ENCODE peak calls at places on chromosome 21, in ten cellular contexts. One of them, this sample, is unnamed.

GRCh38 chr21:15250384-15250783 is 185.6 kb upstream of the NRIP1 start:
- DNase-seq in fibroblast of mammary gland: peak
- DNase-seq in kidney: no peak
- DNase-seq in heart right ventricle: no peak
- DNase-seq in ovary: no peak
- DNase-seq in lung: no peak
- DNase-seq in mesothelial cell of epicardium: no peak
- DNase-seq in lower lobe of right lung: no peak
- DNase-seq in heart left ventricle: no peak
- DNase-seq in fibroblast of lung: peak
- DNase-seq in this sample: no peak

GRCh38 chr21:15826147-15826780 is 96.5 kb downstream of the USP25 start:
- DNase-seq in kidney: no peak
- DNase-seq in lung: no peak
- DNase-seq in mesothelial cell of epicardium: no peak
- DNase-seq in ovary: no peak
- DNase-seq in lower lobe of right lung: no peak
- DNase-seq in heart left ventricle: peak
- DNase-seq in fibroblast of lung: peak
- DNase-seq in fibroblast of mammary gland: peak
- DNase-seq in heart right ventricle: no peak
- DNase-seq in this sample: no peak

GRCh38 chr21:27647401-27647800 is 680.5 kb upstream of the ADAMTS5 start:
- DNase-seq in fibroblast of mammary gland: no peak
- DNase-seq in mesothelial cell of epicardium: no peak
- DNase-seq in kidney: no peak
- DNase-seq in lower lobe of right lung: no peak
- DNase-seq in heart right ventricle: no peak
- DNase-seq in lung: no peak
- DNase-seq in fibroblast of lung: peak
- DNase-seq in heart left ventricle: no peak
- DNase-seq in ovary: no peak
- DNase-seq in this sample: no peak

GRCh38 chr21:14382486-14382834 is 486 bp downstream of the HSPA13 start:
- DNase-seq in fibroblast of lung: peak
- DNase-seq in lung: no peak
- DNase-seq in heart left ventricle: peak
- DNase-seq in mesothelial cell of epicardium: no peak
- DNase-seq in heart right ventricle: no peak
- DNase-seq in kidney: no peak
- DNase-seq in ovary: no peak
- DNase-seq in lower lobe of right lung: no peak
- DNase-seq in fibroblast of mammary gland: peak
- DNase-seq in this sample: no peak

GRCh38 chr21:44972821-44973220 is 33.0 kb downstream of the SLX9 start:
- DNase-seq in heart left ventricle: no peak
- DNase-seq in fibroblast of mammary gland: peak
- DNase-seq in kidney: no peak
- DNase-seq in heart right ventricle: no peak
- DNase-seq in fibroblast of lung: no peak
- DNase-seq in lower lobe of right lung: no peak
- DNase-seq in mesothelial cell of epicardium: no peak
- DNase-seq in ovary: no peak
- DNase-seq in lung: no peak
- DNase-seq in this sample: no peak

GRCh38 chr21:34945288-34945687 is 103.8 kb downstream of the RUNX1 start:
- DNase-seq in heart right ventricle: no peak
- DNase-seq in mesothelial cell of epicardium: no peak
- DNase-seq in fibroblast of lung: no peak
- DNase-seq in kidney: no peak
- DNase-seq in lower lobe of right lung: no peak
- DNase-seq in ovary: no peak
- DNase-seq in fibroblast of mammary gland: no peak
- DNase-seq in heart left ventricle: no peak
- DNase-seq in lung: no peak
- DNase-seq in this sample: no peak

GRCh38 chr21:24204641-24205040 is 1402.6 kb downstream of the MRPL39 start:
- DNase-seq in fibroblast of mammary gland: no peak
- DNase-seq in fibroblast of lung: no peak
- DNase-seq in lung: no peak
- DNase-seq in mesothelial cell of epicardium: no peak
- DNase-seq in lower lobe of right lung: no peak
- DNase-seq in heart right ventricle: no peak
- DNase-seq in heart left ventricle: no peak
- DNase-seq in kidney: no peak
- DNase-seq in ovary: no peak
- DNase-seq in this sample: no peak

GRCh38 chr21:28150021-28150420 is 842.7 kb downstream of the LTN1 start:
- DNase-seq in fibroblast of mammary gland: no peak
- DNase-seq in heart right ventricle: no peak
- DNase-seq in mesothelial cell of epicardium: no peak
- DNase-seq in ovary: no peak
- DNase-seq in kidney: no peak
- DNase-seq in heart left ventricle: no peak
- DNase-seq in lower lobe of right lung: no peak
- DNase-seq in lung: no peak
- DNase-seq in fibroblast of lung: no peak
- DNase-seq in this sample: no peak

GRCh38 chr21:40936771-40937261 is 89.9 kb upstream of the DSCAM start:
- DNase-seq in ovary: no peak
- DNase-seq in mesothelial cell of epicardium: no peak
- DNase-seq in lung: no peak
- DNase-seq in heart left ventricle: no peak
- DNase-seq in kidney: no peak
- DNase-seq in fibroblast of mammary gland: no peak
- DNase-seq in heart right ventricle: no peak
- DNase-seq in lower lobe of right lung: no peak
- DNase-seq in fibroblast of lung: no peak
- DNase-seq in this sample: no peak

GRCh38 chr21:44846485-44847260 is 26.8 kb downstream of the PTTG1IP start:
- DNase-seq in lower lobe of right lung: peak
- DNase-seq in kidney: peak
- DNase-seq in ovary: peak
- DNase-seq in heart right ventricle: no peak
- DNase-seq in lung: peak
- DNase-seq in mesothelial cell of epicardium: no peak
- DNase-seq in fibroblast of mammary gland: peak
- DNase-seq in heart left ventricle: no peak
- DNase-seq in fibroblast of lung: no peak
- DNase-seq in this sample: no peak

GRCh38 chr21:45004481-45005263 is 64.8 kb downstream of the SLX9 start:
- DNase-seq in kidney: peak
- DNase-seq in fibroblast of mammary gland: peak
- DNase-seq in lung: no peak
- DNase-seq in heart right ventricle: peak
- DNase-seq in mesothelial cell of epicardium: no peak
- DNase-seq in heart left ventricle: peak
- DNase-seq in lower lobe of right lung: peak
- DNase-seq in fibroblast of lung: no peak
- DNase-seq in ovary: peak
- DNase-seq in this sample: no peak

GRCh38 chr21:40331182-40331581 is 463.9 kb downstream of the PCP4 start:
- DNase-seq in heart right ventricle: no peak
- DNase-seq in kidney: no peak
- DNase-seq in fibroblast of mammary gland: no peak
- DNase-seq in lung: no peak
- DNase-seq in ovary: no peak
- DNase-seq in heart left ventricle: no peak
- DNase-seq in lower lobe of right lung: no peak
- DNase-seq in fibroblast of lung: no peak
- DNase-seq in mesothelial cell of epicardium: no peak
- DNase-seq in this sample: no peak

GRCh38 chr21:34579411-34579810 is 35.5 kb downstream of the RCAN1 start:
- DNase-seq in kidney: no peak
- DNase-seq in fibroblast of lung: peak
- DNase-seq in heart right ventricle: no peak
- DNase-seq in heart left ventricle: no peak
- DNase-seq in ovary: no peak
- DNase-seq in mesothelial cell of epicardium: no peak
- DNase-seq in lower lobe of right lung: no peak
- DNase-seq in fibroblast of mammary gland: peak
- DNase-seq in lung: no peak
- DNase-seq in this sample: no peak

GRCh38 chr21:43911015-43911934 is 46.3 kb downstream of the AGPAT3 start:
- DNase-seq in fibroblast of lung: peak
- DNase-seq in kidney: peak
- DNase-seq in lung: peak
- DNase-seq in ovary: peak
- DNase-seq in fibroblast of mammary gland: peak
- DNase-seq in heart left ventricle: no peak
- DNase-seq in heart right ventricle: peak
- DNase-seq in lower lobe of right lung: peak
- DNase-seq in mesothelial cell of epicardium: no peak
- DNase-seq in this sample: no peak

DNA sequence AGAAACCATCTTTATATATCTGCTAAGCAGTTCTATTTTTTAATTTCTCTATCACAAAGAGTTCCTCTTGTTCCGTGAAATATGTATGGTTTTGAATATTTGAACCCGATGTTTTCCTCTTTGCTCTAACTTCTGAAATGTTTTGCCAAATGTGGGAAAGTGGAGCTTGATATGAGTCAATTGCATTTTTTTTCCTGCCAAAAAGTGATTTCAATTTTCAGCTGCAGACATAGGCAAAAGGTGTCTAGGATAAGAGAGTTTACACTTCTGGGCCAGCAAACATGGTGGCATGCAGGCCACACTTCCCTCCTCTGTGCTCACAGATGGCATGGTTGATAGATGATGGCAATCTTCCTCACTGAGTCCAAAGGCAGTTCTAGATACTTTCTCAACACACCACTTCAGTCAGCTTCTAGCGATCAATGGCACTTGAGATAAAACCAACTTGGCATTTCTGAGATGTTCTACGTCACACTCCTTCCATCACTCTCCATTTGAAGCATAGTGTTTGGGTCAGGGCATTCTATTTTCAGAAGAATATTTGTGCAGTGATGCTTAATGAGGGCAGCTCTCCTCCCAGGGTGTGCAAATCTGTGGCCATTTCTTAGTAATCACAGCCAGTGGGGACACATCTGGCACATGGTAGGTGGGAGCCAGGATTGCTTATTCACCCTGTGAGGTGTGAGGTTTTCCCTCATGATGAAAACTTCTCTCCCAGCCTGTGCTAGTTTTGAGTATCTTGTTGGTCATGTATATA is 54.4 kb upstream of the SCAF4 start:
- DNase-seq in heart left ventricle: no peak
- DNase-seq in fibroblast of lung: no peak
- DNase-seq in kidney: no peak
- DNase-seq in lung: peak
- DNase-seq in heart right ventricle: no peak
- DNase-seq in lower lobe of right lung: no peak
- DNase-seq in ovary: no peak
- DNase-seq in fibroblast of mammary gland: no peak
- DNase-seq in mesothelial cell of epicardium: no peak
- DNase-seq in this sample: no peak
- TF ChIP-seq CTCF in heart left ventricle: no peak
- TF ChIP-seq CTCF in fibroblast of lung: no peak
- TF ChIP-seq CTCF in kidney: no peak
- TF ChIP-seq CTCF in lung: no peak
- TF ChIP-seq CTCF in heart right ventricle: peak
- TF ChIP-seq CTCF in lower lobe of right lung: no peak
- TF ChIP-seq CTCF in ovary: no peak
- TF ChIP-seq CTCF in fibroblast of mammary gland: no peak
- TF ChIP-seq CTCF in mesothelial cell of epicardium: peak
- TF ChIP-seq CTCF in this sample: no peak

DNA sequence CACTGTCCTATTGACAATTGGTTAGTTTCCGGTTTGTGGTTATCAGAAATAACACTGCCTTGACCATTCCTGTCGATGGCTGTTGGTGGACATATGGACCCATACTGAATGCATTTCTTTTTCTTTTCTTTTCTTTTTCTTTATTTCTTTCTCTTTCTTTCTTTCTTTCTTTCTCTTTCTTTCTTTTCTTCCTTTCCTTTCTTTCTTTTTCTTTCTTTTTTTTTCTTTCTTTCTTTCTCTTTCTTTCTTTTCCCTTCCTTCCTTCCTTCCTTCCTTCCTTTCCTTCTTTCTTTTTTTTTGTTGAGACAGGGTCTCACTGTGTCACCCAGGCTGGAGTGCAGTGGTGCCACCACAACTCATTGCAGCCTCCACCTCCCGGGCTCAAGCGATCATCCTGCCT is 24.4 kb downstream of the RIPPLY3 start:
- DNase-seq in heart left ventricle: no peak
- DNase-seq in lung: no peak
- DNase-seq in mesothelial cell of epicardium: no peak
- DNase-seq in lower lobe of right lung: no peak
- DNase-seq in heart right ventricle: no peak
- DNase-seq in kidney: no peak
- DNase-seq in ovary: no peak
- DNase-seq in fibroblast of lung: no peak
- DNase-seq in fibroblast of mammary gland: no peak
- DNase-seq in this sample: no peak
- TF ChIP-seq CTCF in heart left ventricle: no peak
- TF ChIP-seq CTCF in lung: no peak
- TF ChIP-seq CTCF in mesothelial cell of epicardium: no peak
- TF ChIP-seq CTCF in lower lobe of right lung: no peak
- TF ChIP-seq CTCF in heart right ventricle: no peak
- TF ChIP-seq CTCF in kidney: no peak
- TF ChIP-seq CTCF in ovary: no peak
- TF ChIP-seq CTCF in fibroblast of lung: no peak
- TF ChIP-seq CTCF in fibroblast of mammary gland: no peak
- TF ChIP-seq CTCF in this sample: no peak

GRCh38 chr21:38380391-38381137 is 117.7 kb downstream of the ERG start:
- DNase-seq in kidney: no peak
- DNase-seq in lower lobe of right lung: no peak
- DNase-seq in heart right ventricle: no peak
- DNase-seq in fibroblast of mammary gland: peak
- DNase-seq in lung: no peak
- DNase-seq in ovary: no peak
- DNase-seq in fibroblast of lung: peak
- DNase-seq in heart left ventricle: no peak
- DNase-seq in mesothelial cell of epicardium: no peak
- DNase-seq in this sample: no peak
- TF ChIP-seq CTCF in kidney: no peak
- TF ChIP-seq CTCF in lower lobe of right lung: no peak
- TF ChIP-seq CTCF in heart right ventricle: peak
- TF ChIP-seq CTCF in fibroblast of mammary gland: peak
- TF ChIP-seq CTCF in lung: no peak
- TF ChIP-seq CTCF in ovary: no peak
- TF ChIP-seq CTCF in fibroblast of lung: peak
- TF ChIP-seq CTCF in heart left ventricle: peak
- TF ChIP-seq CTCF in mesothelial cell of epicardium: peak
- TF ChIP-seq CTCF in this sample: peak

DNA sequence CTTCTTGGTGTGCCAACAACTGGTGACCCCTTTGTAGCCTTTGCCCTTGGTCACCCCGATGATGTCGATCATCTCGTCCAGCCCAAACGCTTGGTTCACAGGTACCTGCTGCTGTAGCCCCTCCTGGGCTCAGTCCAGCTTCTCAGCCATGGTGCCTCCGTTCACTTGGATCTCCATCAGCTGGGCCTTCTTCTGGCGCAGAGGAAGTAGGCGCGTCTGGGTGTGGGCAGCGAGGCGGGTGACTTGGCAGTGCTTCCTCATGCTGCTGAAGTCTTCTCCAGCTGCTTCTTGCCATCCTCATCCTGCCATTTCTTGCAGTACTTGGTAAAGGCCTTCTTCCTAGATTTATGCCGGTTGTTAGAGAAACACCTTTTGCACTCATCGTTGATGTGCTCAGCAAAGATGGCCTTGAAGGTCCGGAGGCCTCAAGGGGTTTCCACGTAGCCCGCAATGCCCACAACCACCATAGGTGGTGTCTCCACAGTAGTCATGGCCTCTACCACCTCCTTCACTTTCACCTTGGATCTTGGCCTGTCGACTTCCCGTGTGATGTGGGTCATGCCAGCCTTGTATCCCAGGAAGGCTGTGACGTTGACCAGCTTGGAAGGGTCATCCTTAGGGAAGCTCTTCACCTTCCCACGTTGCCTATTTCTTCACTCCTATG is 13.0 kb downstream of the DOP1B start:
- DNase-seq in fibroblast of mammary gland: no peak
- DNase-seq in heart left ventricle: no peak
- DNase-seq in fibroblast of lung: no peak
- DNase-seq in lung: no peak
- DNase-seq in kidney: no peak
- DNase-seq in mesothelial cell of epicardium: no peak
- DNase-seq in ovary: no peak
- DNase-seq in lower lobe of right lung: peak
- DNase-seq in heart right ventricle: no peak
- DNase-seq in this sample: no peak
- TF ChIP-seq CTCF in fibroblast of mammary gland: peak
- TF ChIP-seq CTCF in heart left ventricle: no peak
- TF ChIP-seq CTCF in fibroblast of lung: peak
- TF ChIP-seq CTCF in lung: no peak
- TF ChIP-seq CTCF in kidney: no peak
- TF ChIP-seq CTCF in mesothelial cell of epicardium: no peak
- TF ChIP-seq CTCF in ovary: no peak
- TF ChIP-seq CTCF in lower lobe of right lung: no peak
- TF ChIP-seq CTCF in heart right ventricle: no peak
- TF ChIP-seq CTCF in this sample: no peak